ENCODE peak calls at places on chromosomes 3 and 15, in five cellular contexts. One of them, this sample, is unnamed. For H3K27me3, the result is how much of the 10 kb centered on the place peaks cover.

GRCh38 chr3:130093741-130094391 is 12.2 kb downstream of the ALG1L2 start:
- DNase-seq in tibial artery: no peak
- DNase-seq in sigmoid colon: no peak
- DNase-seq in HCT116: no peak
- DNase-seq in BJ: no peak
- DNase-seq in this sample: no peak

GRCh38 chr3:130991126-130991525 is 35.5 kb downstream of the ASTE1 start:
- DNase-seq in HCT116: no peak
- DNase-seq in sigmoid colon: no peak
- DNase-seq in BJ: no peak
- DNase-seq in tibial artery: no peak
- DNase-seq in this sample: no peak

GRCh38 chr3:82030932-82031331 is 269.5 kb upstream of the GBE1 start:
- DNase-seq in tibial artery: no peak
- DNase-seq in HCT116: no peak
- DNase-seq in BJ: no peak
- DNase-seq in sigmoid colon: no peak
- DNase-seq in this sample: no peak

GRCh38 chr15:66369773-66370651 is 13.5 kb upstream of the TIPIN start:
- DNase-seq in sigmoid colon: no peak
- DNase-seq in tibial artery: no peak
- DNase-seq in BJ: no peak
- DNase-seq in HCT116: no peak
- DNase-seq in this sample: no peak

GRCh38 chr15:68608206-68608843 is 29.5 kb downstream of the CORO2B start:
- DNase-seq in sigmoid colon: peak
- DNase-seq in BJ: no peak
- DNase-seq in HCT116: no peak
- DNase-seq in tibial artery: peak
- DNase-seq in this sample: peak

GRCh38 chr3:125149462-125149861 is 63.1 kb downstream of the SLC12A8 start:
- DNase-seq in BJ: no peak
- DNase-seq in tibial artery: no peak
- DNase-seq in HCT116: no peak
- DNase-seq in sigmoid colon: no peak
- DNase-seq in this sample: no peak

GRCh38 chr15:91908401-91908800 is 54.9 kb downstream of the SLCO3A1 start:
- DNase-seq in tibial artery: no peak
- DNase-seq in sigmoid colon: no peak
- DNase-seq in BJ: peak
- DNase-seq in HCT116: no peak
- DNase-seq in this sample: no peak

GRCh38 chr3:61172684-61173083 is 78.6 kb downstream of the FHIT start:
- DNase-seq in HCT116: no peak
- DNase-seq in tibial artery: no peak
- DNase-seq in sigmoid colon: no peak
- DNase-seq in BJ: no peak
- DNase-seq in this sample: no peak

GRCh38 chr3:14760185-14760584 is 58.6 kb upstream of the FGD5 start:
- DNase-seq in tibial artery: no peak
- DNase-seq in sigmoid colon: no peak
- DNase-seq in HCT116: no peak
- DNase-seq in BJ: no peak
- DNase-seq in this sample: no peak

GRCh38 chr3:190281308-190282051 is 40.8 kb downstream of the CLDN1 start:
- DNase-seq in sigmoid colon: no peak
- DNase-seq in tibial artery: no peak
- DNase-seq in BJ: no peak
- DNase-seq in HCT116: no peak
- DNase-seq in this sample: no peak

GRCh38 chr3:107268461-107268860 is 108.8 kb upstream of the CCDC54 start:
- DNase-seq in sigmoid colon: no peak
- DNase-seq in HCT116: no peak
- DNase-seq in tibial artery: no peak
- DNase-seq in BJ: no peak
- DNase-seq in this sample: no peak

GRCh38 chr3:158418035-158418434 is 153.0 kb upstream of the MLF1 start:
- DNase-seq in tibial artery: no peak
- DNase-seq in sigmoid colon: no peak
- DNase-seq in BJ: no peak
- DNase-seq in HCT116: no peak
- DNase-seq in this sample: no peak

GRCh38 chr3:115836944-115837343 is 213.6 kb downstream of the GAP43 start:
- DNase-seq in BJ: no peak
- DNase-seq in sigmoid colon: no peak
- DNase-seq in HCT116: peak
- DNase-seq in tibial artery: no peak
- DNase-seq in this sample: no peak

GRCh38 chr15:33125883-33126535 is 68.5 kb downstream of the FMN1 start:
- DNase-seq in tibial artery: no peak
- DNase-seq in sigmoid colon: no peak
- DNase-seq in BJ: no peak
- DNase-seq in HCT116: no peak
- DNase-seq in this sample: no peak

GRCh38 chr3:147419731-147420360 is 10.7 kb downstream of the ZIC1 start:
- DNase-seq in BJ: no peak
- DNase-seq in HCT116: no peak
- DNase-seq in sigmoid colon: no peak
- DNase-seq in tibial artery: no peak
- DNase-seq in this sample: no peak

GRCh38 chr3:147420361-147421183 is 11.4 kb downstream of the ZIC1 start:
- DNase-seq in tibial artery: no peak
- DNase-seq in BJ: no peak
- DNase-seq in sigmoid colon: no peak
- DNase-seq in HCT116: no peak
- DNase-seq in this sample: no peak

GRCh38 chr3:147422226-147422933 is 13.2 kb downstream of the ZIC1 start:
- DNase-seq in sigmoid colon: no peak
- DNase-seq in tibial artery: no peak
- DNase-seq in BJ: no peak
- DNase-seq in HCT116: no peak
- DNase-seq in this sample: no peak

GRCh38 chr3:147422934-147423599 is 13.9 kb downstream of the ZIC1 start:
- DNase-seq in BJ: no peak
- DNase-seq in tibial artery: no peak
- DNase-seq in sigmoid colon: no peak
- DNase-seq in HCT116: no peak
- DNase-seq in this sample: no peak

DNA sequence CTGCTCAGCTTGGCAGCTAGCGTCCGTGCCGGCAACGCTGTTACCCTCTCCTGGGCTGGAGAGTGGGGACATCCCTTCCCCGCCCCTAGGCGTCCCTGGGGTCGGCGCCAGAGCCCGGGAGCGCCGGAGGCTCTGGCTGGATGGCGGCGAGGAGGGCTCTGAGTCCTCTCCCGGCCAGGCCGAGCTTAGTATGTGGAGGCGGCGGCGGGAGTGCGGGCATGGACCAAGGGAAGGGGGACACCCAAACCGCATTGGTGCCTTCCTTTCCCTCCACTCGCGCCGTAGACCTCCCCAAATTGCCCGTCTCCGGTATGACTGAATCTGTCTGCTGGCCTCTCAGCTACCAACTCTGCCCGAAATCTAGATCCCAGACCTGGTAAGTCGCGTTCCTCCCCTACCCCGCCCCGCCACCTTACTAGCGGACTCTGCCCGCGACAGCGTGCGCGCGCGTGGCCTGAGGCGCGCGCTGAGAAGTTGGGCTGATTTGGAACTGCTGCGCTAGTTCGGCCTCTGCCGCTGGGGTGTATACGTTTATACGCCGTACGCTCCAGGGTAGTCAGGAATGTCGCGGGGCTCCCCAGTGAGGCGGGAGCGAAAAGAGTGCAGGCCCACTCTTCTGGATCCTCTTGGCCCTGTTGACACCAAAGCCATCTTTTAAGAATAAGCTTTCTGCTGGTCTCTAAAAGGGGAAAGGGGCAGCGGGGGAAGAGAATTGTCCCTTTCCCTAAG is 12.2 kb downstream of the ZIC1 start:
- DNase-seq in tibial artery: no peak
- DNase-seq in sigmoid colon: no peak
- DNase-seq in HCT116: no peak
- DNase-seq in BJ: no peak
- DNase-seq in this sample: no peak
- H3K27me3 ChIP-seq in tibial artery: half or more
- H3K27me3 ChIP-seq in sigmoid colon: half or more
- H3K27me3 ChIP-seq in HCT116: under half
- H3K27me3 ChIP-seq in BJ: under half
- H3K27me3 ChIP-seq in this sample: under half

GRCh38 chr3:155012584-155012983 is 67.5 kb upstream of the MME start:
- DNase-seq in sigmoid colon: no peak
- DNase-seq in BJ: no peak
- DNase-seq in tibial artery: no peak
- DNase-seq in HCT116: no peak
- DNase-seq in this sample: no peak

GRCh38 chr3:155013427-155013826 is 66.7 kb upstream of the MME start:
- DNase-seq in tibial artery: no peak
- DNase-seq in BJ: no peak
- DNase-seq in sigmoid colon: no peak
- DNase-seq in HCT116: no peak
- DNase-seq in this sample: no peak

GRCh38 chr3:155007729-155008128 is 72.4 kb upstream of the MME start:
- DNase-seq in HCT116: no peak
- DNase-seq in BJ: no peak
- DNase-seq in tibial artery: no peak
- DNase-seq in sigmoid colon: no peak
- DNase-seq in this sample: no peak

GRCh38 chr3:155009217-155009616 is 70.9 kb upstream of the MME start:
- DNase-seq in HCT116: no peak
- DNase-seq in sigmoid colon: no peak
- DNase-seq in BJ: no peak
- DNase-seq in tibial artery: no peak
- DNase-seq in this sample: no peak

GRCh38 chr3:155010416-155010815 is 69.7 kb upstream of the MME start:
- DNase-seq in BJ: no peak
- DNase-seq in HCT116: no peak
- DNase-seq in sigmoid colon: no peak
- DNase-seq in tibial artery: no peak
- DNase-seq in this sample: no peak
- H3K27me3 ChIP-seq in BJ: under half
- H3K27me3 ChIP-seq in HCT116: under half
- H3K27me3 ChIP-seq in sigmoid colon: under half
- H3K27me3 ChIP-seq in tibial artery: under half
- H3K27me3 ChIP-seq in this sample: under half

GRCh38 chr3:147396709-147397046 is 9.7 kb downstream of the ZIC4 start:
- DNase-seq in tibial artery: no peak
- DNase-seq in BJ: no peak
- DNase-seq in sigmoid colon: no peak
- DNase-seq in HCT116: no peak
- DNase-seq in this sample: no peak

GRCh38 chr3:147394168-147394941 is 12.0 kb downstream of the ZIC4 start:
- DNase-seq in tibial artery: no peak
- DNase-seq in BJ: no peak
- DNase-seq in HCT116: no peak
- DNase-seq in sigmoid colon: no peak
- DNase-seq in this sample: no peak

GRCh38 chr3:147397911-147398809 is 8.2 kb downstream of the ZIC4 start:
- DNase-seq in HCT116: no peak
- DNase-seq in tibial artery: no peak
- DNase-seq in BJ: no peak
- DNase-seq in sigmoid colon: no peak
- DNase-seq in this sample: no peak

GRCh38 chr3:147397155-147397888 is 9.0 kb downstream of the ZIC4 start:
- DNase-seq in sigmoid colon: no peak
- DNase-seq in HCT116: no peak
- DNase-seq in BJ: no peak
- DNase-seq in tibial artery: no peak
- DNase-seq in this sample: no peak

DNA sequence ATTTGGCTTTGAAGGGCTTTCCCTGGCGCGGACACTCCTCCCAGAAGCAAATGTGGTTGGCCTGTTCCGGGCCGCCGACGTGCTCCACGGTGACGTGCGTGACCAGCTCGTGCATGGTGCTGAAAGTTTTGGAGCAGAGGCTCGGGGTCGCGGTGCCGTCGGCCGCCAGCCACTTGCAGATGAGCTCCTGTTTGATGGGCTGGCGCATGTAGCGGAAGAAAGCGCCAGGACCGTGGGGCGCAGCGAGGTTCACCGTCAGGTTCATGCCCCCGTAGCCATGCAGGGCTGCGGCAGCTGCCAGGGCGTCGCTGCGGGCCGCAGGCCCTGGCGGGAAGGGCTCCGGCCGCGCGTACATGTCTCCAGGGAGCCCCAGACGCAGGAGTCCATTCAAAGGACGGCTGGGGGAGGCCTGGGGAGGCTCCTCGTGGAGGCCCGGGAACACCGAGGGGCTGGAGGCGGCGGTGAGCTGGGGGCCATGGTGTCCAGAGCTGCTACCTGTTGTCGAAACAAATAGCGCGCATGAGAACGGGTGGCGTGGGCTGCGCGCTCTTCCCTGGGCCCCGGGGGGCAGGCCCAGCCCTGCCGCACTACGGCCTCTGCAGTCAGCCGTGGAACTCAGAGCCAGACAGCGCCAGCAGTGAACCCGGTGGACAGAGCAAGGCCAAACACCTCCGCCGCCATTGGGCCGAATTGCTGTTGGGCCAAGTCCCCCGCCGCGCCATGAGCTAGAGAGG is 10.2 kb downstream of the ZIC4 start:
- DNase-seq in sigmoid colon: no peak
- DNase-seq in tibial artery: no peak
- DNase-seq in BJ: no peak
- DNase-seq in HCT116: no peak
- DNase-seq in this sample: no peak
- H3K27me3 ChIP-seq in sigmoid colon: half or more
- H3K27me3 ChIP-seq in tibial artery: half or more
- H3K27me3 ChIP-seq in BJ: under half
- H3K27me3 ChIP-seq in HCT116: under half
- H3K27me3 ChIP-seq in this sample: under half

DNA sequence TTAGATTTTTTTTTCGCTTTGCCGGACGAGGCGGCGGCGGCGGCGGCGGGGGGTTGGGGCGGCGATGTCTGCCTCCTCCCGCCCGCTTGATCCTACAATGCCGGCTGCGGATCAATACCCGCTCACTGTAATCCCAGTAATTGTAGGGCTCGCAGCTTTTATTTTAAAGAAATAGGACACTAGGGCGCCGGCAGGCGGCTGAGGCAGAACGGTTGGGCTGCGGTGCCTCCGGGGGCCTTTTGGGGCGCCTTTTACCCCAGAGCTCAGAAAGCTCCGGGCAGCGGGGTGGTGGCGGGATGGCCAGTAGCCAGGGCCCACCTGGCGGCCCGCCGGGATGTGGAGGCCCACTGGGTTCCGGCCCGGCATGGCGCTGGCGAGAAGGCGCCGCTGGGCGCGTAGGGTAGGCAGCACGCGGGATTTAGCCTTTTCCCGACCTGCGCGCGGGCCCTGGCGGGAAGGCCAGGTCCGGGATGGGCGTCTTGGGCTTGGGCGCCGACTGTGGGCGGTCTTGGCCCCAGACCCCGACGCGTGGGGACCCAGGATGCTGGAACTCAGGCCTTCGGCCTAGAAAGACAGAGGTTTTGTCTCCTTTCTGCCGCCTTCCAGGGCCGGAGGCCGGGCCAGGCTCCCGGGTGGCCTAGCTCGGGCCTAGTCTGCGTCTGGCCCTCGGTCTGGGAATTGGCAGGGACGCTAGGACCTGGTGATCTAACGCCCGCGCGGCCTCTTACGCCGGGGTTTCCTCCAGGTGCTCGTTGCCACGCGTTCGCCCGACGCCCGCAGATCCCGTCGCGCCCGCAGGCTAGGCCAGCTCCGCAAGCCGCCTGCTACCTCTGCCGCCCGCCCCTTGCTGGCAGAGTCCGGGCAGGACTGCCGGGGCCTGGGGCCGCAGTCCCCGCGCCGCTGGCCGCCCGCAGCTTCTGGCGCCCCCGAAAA is 15.5 kb upstream of the ONECUT1 start:
- DNase-seq in tibial artery: no peak
- DNase-seq in sigmoid colon: no peak
- DNase-seq in HCT116: no peak
- DNase-seq in BJ: no peak
- DNase-seq in this sample: peak
- H3K27me3 ChIP-seq in tibial artery: half or more
- H3K27me3 ChIP-seq in sigmoid colon: half or more
- H3K27me3 ChIP-seq in HCT116: under half
- H3K27me3 ChIP-seq in BJ: half or more
- H3K27me3 ChIP-seq in this sample: half or more